ENCODE peak calls at places on chromosome 6, in seven cellular contexts. T is mesenchymal stem cell, V is trophoblast cell, G is IMR-90, Y is H9, C is neuronal stem cell, M is H1. X is an unnamed sample.

GRCh38 chr6:52390361-52390727 is 28.4 kb downstream of the PAQR8 start:
- DNase-seq in T (peak), V (no peak), G (peak), Y (no peak), C (no peak), M (no peak), X (no peak)

GRCh38 chr6:42783876-42784738 is 2.3 kb downstream of the BICRAL start:
- DNase-seq in T (no peak), V (no peak), G (no peak), Y (no peak), C (no peak), M (no peak), X (no peak)

GRCh38 chr6:134147033-134147533 is 94.7 kb upstream of the SLC2A12 start:
- DNase-seq in T (no peak), V (no peak), G (no peak), Y (no peak), C (no peak), M (no peak), X (no peak)

GRCh38 chr6:25366785-25367657 is 87.8 kb downstream of the CARMIL1 start:
- DNase-seq in T (no peak), V (no peak), G (no peak), Y (no peak), C (no peak), M (no peak), X (no peak)

GRCh38 chr6:152380993-152381898 is 255.9 kb downstream of the SYNE1 start:
- DNase-seq in T (peak), V (peak), G (peak), Y (peak), C (peak), M (no peak), X (peak)

GRCh38 chr6:42740725-42741124 is 5.2 kb downstream of the TBCC start:
- DNase-seq in T (no peak), V (no peak), G (no peak), Y (no peak), C (no peak), M (no peak), X (no peak)

GRCh38 chr6:26249959-26250805 is 114.8 kb upstream of the BTN3A2 start:
- DNase-seq in T (peak), V (peak), G (peak), Y (peak), C (peak), M (peak), X (peak)

GRCh38 chr6:137795510-137795909 is 71.5 kb upstream of the TNFAIP3 start:
- DNase-seq in T (no peak), V (no peak), G (no peak), Y (no peak), C (no peak), M (no peak), X (no peak)

GRCh38 chr6:6711832-6712231 is 123.3 kb downstream of the LY86 start:
- DNase-seq in T (no peak), V (no peak), G (no peak), Y (no peak), C (no peak), M (no peak), X (no peak)

GRCh38 chr6:90537027-90537426 is 49.8 kb downstream of the MAP3K7 start:
- DNase-seq in T (peak), V (no peak), G (peak), Y (no peak), C (no peak), M (no peak), X (no peak)

GRCh38 chr6:122621638-122622037 is 11.4 kb downstream of the PKIB start:
- DNase-seq in T (no peak), V (no peak), G (no peak), Y (no peak), C (no peak), M (no peak), X (no peak)

GRCh38 chr6:7025861-7026260 is 81.9 kb upstream of the RREB1 start:
- DNase-seq in T (no peak), V (no peak), G (no peak), Y (no peak), C (no peak), M (no peak), X (peak)

GRCh38 chr6:7673063-7673536 is 52.8 kb upstream of the BMP6 start:
- DNase-seq in T (no peak), V (peak), G (peak), Y (peak), C (peak), M (peak), X (peak)

GRCh38 chr6:159067334-159067733 is 22.5 kb upstream of the TAGAP start:
- DNase-seq in T (no peak), V (peak), G (no peak), Y (no peak), C (no peak), M (no peak), X (no peak)

GRCh38 chr6:150142304-150142656 is 564 bp upstream of the PPP1R14C start:
- DNase-seq in T (peak), V (no peak), G (no peak), Y (no peak), C (no peak), M (no peak), X (peak)

GRCh38 chr6:146433881-146434741 is 109.5 kb upstream of the RAB32 start:
- DNase-seq in T (peak), V (no peak), G (no peak), Y (peak), C (no peak), M (peak), X (peak)

GRCh38 chr6:40171343-40171742 is 237.1 kb upstream of the MOCS1 start:
- DNase-seq in T (no peak), V (peak), G (no peak), Y (no peak), C (no peak), M (no peak), X (no peak)

GRCh38 chr6:17589402-17590116 is 10.5 kb upstream of the FAM8A1 start:
- DNase-seq in T (peak), V (peak), G (peak), Y (peak), C (no peak), M (no peak), X (peak)

GRCh38 chr6:169859401-169859977 is 108.1 kb downstream of the ERMARD start:
- DNase-seq in T (no peak), V (no peak), G (no peak), Y (no peak), C (no peak), M (peak), X (no peak)

GRCh38 chr6:27726620-27727023 is 185.6 kb downstream of the OR2B2 start:
- DNase-seq in T (no peak), V (no peak), G (peak), Y (peak), C (no peak), M (peak), X (peak)

GRCh38 chr6:133568970-133569889 is 319.7 kb upstream of the TCF21 start:
- DNase-seq in T (peak), V (peak), G (peak), Y (peak), C (no peak), M (no peak), X (peak)

GRCh38 chr6:144931172-144932035 is 646.3 kb downstream of the UTRN start:
- DNase-seq in T (peak), V (peak), G (peak), Y (peak), C (no peak), M (peak), X (peak)

GRCh38 chr6:1377526-1378223 is 11.7 kb upstream of the FOXF2 start:
- DNase-seq in T (no peak), V (no peak), G (no peak), Y (no peak), C (peak), M (no peak), X (no peak)

GRCh38 chr6:116371384-116372209 is 850 bp downstream of the DSE start:
- DNase-seq in T (peak), V (peak), G (peak), Y (peak), C (peak), M (peak), X (peak)

DNA sequence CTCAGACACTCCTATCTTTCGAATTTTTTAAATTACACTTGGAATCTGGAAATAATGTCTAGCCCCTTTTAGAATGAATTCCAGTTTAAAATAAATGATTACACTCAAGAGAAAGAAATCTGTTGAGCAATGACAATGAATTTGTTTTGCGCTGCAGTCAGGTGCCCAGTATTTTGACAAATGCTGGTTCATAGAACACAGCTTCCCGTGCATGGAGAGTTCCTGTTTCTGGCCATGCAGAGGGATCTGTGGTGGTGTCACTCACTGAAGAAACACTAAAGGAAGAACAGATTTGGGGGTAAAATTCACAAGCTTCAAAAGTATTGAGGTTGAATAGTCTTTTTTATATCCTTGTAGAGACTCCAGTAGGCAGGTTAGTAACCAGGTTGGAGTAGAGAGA is 113.4 kb upstream of the CEP85L start:
- DNase-seq in T (no peak), V (no peak), G (no peak), Y (peak), C (no peak), M (no peak), X (no peak)
- H3K18ac ChIP-seq in T (no peak), V (no peak), G (no peak), Y (no peak), C (no peak), M (no peak), X (no peak)

GRCh38 chr6:79042088-79042798 is 35.8 kb downstream of the PHIP start:
- DNase-seq in T (no peak), V (no peak), G (no peak), Y (no peak), C (no peak), M (no peak), X (no peak)
- H3K18ac ChIP-seq in T (no peak), V (no peak), G (no peak), Y (no peak), C (no peak), M (no peak), X (no peak)

DNA sequence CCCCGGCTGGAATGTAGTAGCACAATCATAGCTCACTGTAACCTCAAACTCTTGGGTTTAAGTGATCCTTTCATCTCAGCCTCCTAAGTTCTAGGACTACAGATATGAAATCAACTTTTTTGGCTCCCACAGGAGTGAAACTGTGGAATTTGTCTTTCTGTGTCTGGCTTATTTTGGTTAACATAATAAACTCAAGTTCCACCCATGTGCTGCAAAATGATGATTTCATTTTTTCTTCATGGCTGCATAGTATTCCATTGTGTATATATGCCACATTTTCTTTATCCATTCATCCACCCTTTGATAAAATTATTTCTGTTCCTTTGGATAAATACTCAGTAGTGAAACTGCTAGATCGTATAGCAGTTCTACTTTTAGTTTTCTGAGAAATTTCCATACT is 29.9 kb downstream of the RNGTT start:
- DNase-seq in T (no peak), V (no peak), G (no peak), Y (no peak), C (no peak), M (no peak), X (no peak)
- H3K18ac ChIP-seq in T (no peak), V (no peak), G (no peak), Y (no peak), C (no peak), M (no peak), X (no peak)

DNA sequence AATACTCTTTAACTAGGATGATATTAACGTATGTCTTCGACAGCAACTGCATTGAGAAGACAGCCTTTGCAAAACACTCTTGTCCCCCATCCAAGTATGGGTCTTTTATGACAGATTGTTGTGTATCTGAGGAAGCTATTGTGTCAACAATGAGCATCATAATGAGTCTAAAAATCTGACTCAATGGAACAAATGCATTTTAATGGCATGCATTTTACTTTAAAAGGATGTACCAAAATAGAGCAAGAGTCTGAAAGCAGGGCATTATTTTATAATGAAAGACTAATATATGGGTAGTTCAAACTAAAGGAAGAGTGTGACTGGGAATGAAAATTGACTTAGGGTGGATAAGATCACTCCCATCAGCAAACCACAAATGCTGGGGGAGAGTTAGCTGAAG is 114.6 kb downstream of the SOX4 start:
- DNase-seq in T (no peak), V (no peak), G (no peak), Y (no peak), C (no peak), M (no peak), X (no peak)
- H3K18ac ChIP-seq in T (no peak), V (no peak), G (no peak), Y (no peak), C (no peak), M (no peak), X (no peak)

DNA sequence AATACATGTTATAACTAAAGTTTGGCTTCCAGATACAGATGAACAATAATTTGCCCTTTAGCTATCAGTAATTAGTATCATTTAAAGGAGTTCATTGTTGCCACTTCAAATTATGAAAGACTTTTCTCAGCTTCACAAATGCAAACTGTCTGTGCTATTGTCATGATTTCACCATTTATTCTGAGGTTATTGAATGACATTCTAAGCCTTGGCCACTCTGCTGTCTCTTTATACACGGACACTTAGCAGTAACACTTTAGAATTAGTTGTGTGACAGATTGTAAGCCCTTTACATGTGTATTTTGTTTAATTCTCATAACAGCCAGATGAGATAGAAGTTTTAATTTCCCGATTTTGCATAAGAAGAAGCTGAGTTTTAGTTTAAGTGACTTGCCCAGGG is 176.6 kb downstream of the SLC35F1 start:
- DNase-seq in T (no peak), V (no peak), G (no peak), Y (no peak), C (no peak), M (no peak), X (no peak)
- H3K18ac ChIP-seq in T (no peak), V (no peak), G (no peak), Y (no peak), C (no peak), M (no peak), X (no peak)

GRCh38 chr6:68677119-68677518 is 42.0 kb downstream of the ADGRB3 start:
- DNase-seq in T (no peak), V (no peak), G (no peak), Y (no peak), C (no peak), M (no peak), X (no peak)

GRCh38 chr6:68673255-68673654 is 38.2 kb downstream of the ADGRB3 start:
- DNase-seq in T (no peak), V (no peak), G (no peak), Y (no peak), C (no peak), M (no peak), X (peak)
- H3K18ac ChIP-seq in T (no peak), V (no peak), G (no peak), Y (no peak), C (no peak), M (no peak), X (no peak)

DNA sequence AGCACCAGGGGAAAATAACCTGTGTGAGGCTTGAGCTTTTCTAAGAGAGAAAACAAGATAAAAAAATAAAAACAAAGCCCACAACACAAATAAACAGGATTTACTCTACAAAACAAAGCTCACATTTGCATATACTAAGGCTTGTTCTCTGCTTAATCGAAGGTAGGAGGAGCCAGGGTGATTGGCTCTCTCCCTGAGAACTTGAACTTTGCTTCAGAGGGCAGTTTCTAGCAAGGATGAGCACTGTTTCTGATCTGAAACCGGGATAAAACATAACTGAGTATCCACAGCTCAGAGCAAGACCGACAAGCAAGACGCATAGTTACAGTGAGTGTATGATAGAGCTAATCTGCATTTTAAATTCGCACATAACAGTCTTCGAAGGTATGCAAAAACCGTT is 200.6 kb downstream of the PRKN start:
- DNase-seq in T (no peak), V (no peak), G (no peak), Y (no peak), C (no peak), M (no peak), X (no peak)
- H3K18ac ChIP-seq in T (no peak), V (no peak), G (no peak), Y (no peak), C (no peak), M (no peak), X (no peak)

DNA sequence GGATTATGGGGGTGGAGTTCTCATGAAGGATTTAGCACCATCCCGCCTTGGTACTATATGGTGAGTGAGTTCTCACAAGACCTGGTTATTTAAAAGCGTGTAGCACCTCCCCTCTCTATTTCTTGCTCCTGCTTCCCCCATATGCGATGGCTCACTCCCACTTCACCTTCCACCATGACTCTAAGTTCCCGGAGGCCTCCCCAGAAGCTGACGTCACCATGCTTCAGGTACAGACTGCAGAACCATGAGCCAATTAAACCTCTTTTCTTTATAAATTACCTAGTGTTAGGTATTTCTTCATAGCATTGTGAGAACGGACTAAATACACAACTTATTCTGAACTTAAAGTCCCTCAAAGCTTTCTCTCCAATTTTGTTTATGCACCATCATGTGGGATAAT is 163.4 kb upstream of the BMP5 start:
- DNase-seq in T (no peak), V (no peak), G (no peak), Y (no peak), C (no peak), M (no peak), X (no peak)
- H3K18ac ChIP-seq in T (no peak), V (no peak), G (no peak), Y (no peak), C (no peak), M (no peak), X (no peak)

X was measured in mesendoderm.